ENCODE peak calls at places on chromosomes 7 and 10, in eight cellular contexts. T is uterus; M is activated CD4-positive, CD25-positive, alpha-beta regulatory T cell treated with anti-CD3 and anti-CD28 coated beads, Interleukin-2, amount 50 U/mL, for 72 hours; W is GM03348; J is iPS DF 19.7; D is KBM-7; X is amniotic epithelial cell; R is occipital lobe. U is an unnamed sample.

GRCh38 chr10:84540022-84540616 is 211.7 kb downstream of the CCSER2 start:
- DNase-seq in M (no peak), X (peak), R (no peak), D (no peak), J (no peak), T (no peak), W (peak), U (no peak)

GRCh38 chr10:33126118-33126517 is 168.1 kb upstream of the ITGB1 start:
- DNase-seq in R (no peak), J (no peak), T (no peak), X (peak), D (peak), W (no peak), M (no peak), U (no peak)

GRCh38 chr7:3552499-3552898 is 251.4 kb downstream of the SDK1 start:
- DNase-seq in R (no peak), W (no peak), T (no peak), J (no peak), X (peak), M (no peak), D (no peak), U (no peak)

GRCh38 chr10:70835895-70836294 is 20.1 kb downstream of the SGPL1 start:
- DNase-seq in W (peak), X (peak), R (no peak), J (no peak), D (no peak), M (no peak), T (no peak), U (no peak)

GRCh38 chr7:68213838-68214237 is 1217.2 kb downstream of the TYW1 start:
- DNase-seq in X (no peak), J (no peak), T (no peak), M (no peak), R (no peak), D (no peak), W (no peak), U (no peak)

GRCh38 chr10:7950981-7951847 is 103.3 kb upstream of the GATA3 start:
- DNase-seq in W (peak), M (no peak), J (no peak), D (no peak), T (no peak), R (no peak), X (peak), U (no peak)

GRCh38 chr7:114934074-114934473 is 12.2 kb downstream of the MDFIC start:
- DNase-seq in D (no peak), M (no peak), W (no peak), J (no peak), R (no peak), X (no peak), T (no peak), U (no peak)

GRCh38 chr10:71912431-71912830 is 51.8 kb upstream of the CHST3 start:
- DNase-seq in X (no peak), M (no peak), J (no peak), R (no peak), W (no peak), T (no peak), D (no peak), U (no peak)

GRCh38 chr7:99833289-99833877 is 5.6 kb downstream of the CYP3A43 start:
- DNase-seq in T (no peak), D (no peak), X (peak), R (no peak), M (no peak), J (no peak), W (no peak), U (no peak)

GRCh38 chr7:91266067-91266930 is 2.1 kb downstream of the FZD1 start:
- DNase-seq in T (peak), M (no peak), X (no peak), D (no peak), R (no peak), W (no peak), J (no peak), U (no peak)

GRCh38 chr7:131972251-131972650 is 415.8 kb upstream of the PODXL start:
- DNase-seq in X (no peak), M (no peak), D (no peak), T (no peak), R (no peak), W (no peak), J (no peak), U (no peak)

GRCh38 chr7:139916717-139917395 is 87.8 kb downstream of the TBXAS1 start:
- DNase-seq in T (no peak), R (no peak), D (no peak), J (no peak), W (no peak), M (no peak), X (no peak), U (no peak)

GRCh38 chr10:69061305-69062161 is 26.4 kb upstream of the SRGN start:
- DNase-seq in D (peak), T (peak), R (no peak), M (peak), X (peak), W (peak), J (no peak), U (peak)

GRCh38 chr10:5983813-5984212 is 6.5 kb upstream of the IL15RA start:
- DNase-seq in X (no peak), J (no peak), T (no peak), R (no peak), W (no peak), D (no peak), M (no peak), U (no peak)

GRCh38 chr7:114921636-114922150 is at the start of gene MDFIC:
- DNase-seq in D (no peak), T (peak), M (no peak), W (no peak), J (no peak), X (no peak), R (no peak), U (no peak)

GRCh38 chr10:92052741-92053140 is 129.2 kb downstream of the BTAF1 start:
- DNase-seq in X (no peak), M (no peak), R (no peak), T (no peak), W (no peak), J (no peak), D (no peak), U (no peak)

GRCh38 chr7:75038508-75038907 is 35.1 kb downstream of the RCC1L start:
- DNase-seq in X (no peak), T (no peak), D (no peak), M (no peak), R (no peak), J (no peak), W (no peak), U (no peak)

U was measured in CD14-positive monocyte.